ENCODE peak calls at places on chromosomes 13 and 19, in five cellular contexts. D is bronchial epithelial cell, B is HS-5, M is activated T-cell treated with anti-CD3 and anti-CD28 coated beads for 48 hours, H is EL. X is an unnamed sample.

GRCh38 chr13:36919206-36919832 is 719 bp downstream of the SMAD9 start:
- DNase-seq in D (no peak), B (no peak), M (no peak), H (peak), X (peak)

GRCh38 chr19:10122066-10122465 is 2.4 kb upstream of the EIF3G start:
- DNase-seq in D (no peak), B (no peak), M (no peak), H (peak), X (no peak)

GRCh38 chr13:45500492-45501174 is 35.9 kb downstream of the COG3 start:
- DNase-seq in D (peak), B (peak), M (no peak), H (peak), X (peak)

GRCh38 chr13:114015111-114015551 is 41.3 kb upstream of the C13orf46 start:
- DNase-seq in D (no peak), B (no peak), M (no peak), H (no peak), X (no peak)

GRCh38 chr19:49780861-49781260 is 14.1 kb downstream of the AP2A1 start:
- DNase-seq in D (no peak), B (no peak), M (no peak), H (no peak), X (no peak)

GRCh38 chr19:18710986-18711751 is 27.7 kb downstream of the CRTC1 start:
- DNase-seq in D (no peak), B (no peak), M (no peak), H (no peak), X (no peak)

GRCh38 chr13:113495494-113496251 is 5.2 kb upstream of the DCUN1D2 start:
- DNase-seq in D (no peak), B (no peak), M (no peak), H (no peak), X (no peak)

GRCh38 chr19:48991823-48992570 is 1.1 kb downstream of the GYS1 start:
- DNase-seq in D (peak), B (peak), M (no peak), H (peak), X (peak)

GRCh38 chr19:46609511-46610412 is 8.6 kb downstream of the CALM3 start:
- DNase-seq in D (no peak), B (no peak), M (no peak), H (no peak), X (no peak)

GRCh38 chr19:9877775-9878510 is 42.8 kb downstream of the PIN1 start:
- DNase-seq in D (peak), B (peak), M (no peak), H (peak), X (peak)

GRCh38 chr13:24511019-24511823 is 1.4 kb downstream of the PARP4 start:
- DNase-seq in D (peak), B (peak), M (peak), H (peak), X (peak)

GRCh38 chr19:2038284-2039081 is 12.6 kb downstream of the MKNK2 start:
- DNase-seq in D (no peak), B (no peak), M (no peak), H (no peak), X (no peak)

GRCh38 chr13:62879071-62879470 is 1463.4 kb upstream of the PCDH20 start:
- DNase-seq in D (no peak), B (peak), M (no peak), H (peak), X (no peak)

GRCh38 chr13:41458187-41458938 is 1.0 kb downstream of the RGCC start:
- DNase-seq in D (peak), B (no peak), M (no peak), H (peak), X (peak)

GRCh38 chr13:32905864-32906180 is 110.4 kb upstream of the KL start:
- DNase-seq in D (no peak), B (no peak), M (no peak), H (no peak), X (no peak)

GRCh38 chr13:54799621-54800226 is 1771.1 kb downstream of the OLFM4 start:
- DNase-seq in D (no peak), B (no peak), M (no peak), H (no peak), X (no peak)

GRCh38 chr13:102648046-102648445 is 46.8 kb downstream of the METTL21C start:
- DNase-seq in D (peak), B (no peak), M (no peak), H (no peak), X (no peak)

GRCh38 chr19:48249502-48250014 is 6.2 kb downstream of the CARD8 start:
- DNase-seq in D (no peak), B (no peak), M (peak), H (no peak), X (no peak)

GRCh38 chr19:4997297-4997696 is 28.4 kb downstream of the KDM4B start:
- DNase-seq in D (no peak), B (no peak), M (no peak), H (no peak), X (no peak)

GRCh38 chr13:36134632-36135031 is 3.5 kb upstream of the DCLK1 start:
- DNase-seq in D (no peak), B (no peak), M (no peak), H (no peak), X (no peak)

GRCh38 chr13:71867101-71867814 is at the start of gene DACH1:
- DNase-seq in D (peak), B (peak), M (no peak), H (peak), X (no peak)

X was measured in Daoy.